ENCODE peak calls at places on chromosomes 11 and 22, in ten cellular contexts. Z is NCI-H345, J is hepatic stellate cell, E is ureter, Y is C1 segment of cervical spinal cord, W is H1, L is HCT116, Q is GM06990, P is BJ, C is AG08396. K is an unnamed sample.

GRCh38 chr11:128678017-128678416 is 15.9 kb upstream of the FLI1 start:
- DNase-seq in Z (no peak), J (no peak), E (no peak), Y (no peak), W (no peak), L (no peak), Q (no peak), P (no peak), C (no peak), K (no peak)

GRCh38 chr11:11621881-11622706 is at the start of gene GALNT18:
- DNase-seq in Z (peak; percentile 96), J (peak; percentile 96), E (peak; percentile 91), Y (peak; percentile 59), W (peak; percentile 85), L (peak; percentile 81), Q (peak; percentile 94), P (peak; percentile 44), C (peak; percentile 99), K (peak; percentile 97)

GRCh38 chr11:6229911-6230310 is 4.5 kb downstream of the FHIP1B start:
- DNase-seq in Z (no peak), J (no peak), E (no peak), Y (no peak), W (no peak), L (no peak), Q (no peak), P (no peak), C (no peak), K (no peak)

GRCh38 chr22:22394589-22394988 is 114.0 kb downstream of the ZNF280B start:
- DNase-seq in Z (no peak), J (no peak), E (no peak), Y (no peak), W (no peak), L (no peak), Q (no peak), P (no peak), C (no peak), K (no peak)

GRCh38 chr11:87445002-87445401 is 407.3 kb downstream of the TMEM135 start:
- DNase-seq in Z (no peak), J (peak; percentile 13), E (no peak), Y (no peak), W (no peak), L (no peak), Q (no peak), P (peak; percentile 56), C (peak; percentile 30), K (no peak)

GRCh38 chr11:115128226-115128625 is 376.0 kb downstream of the CADM1 start:
- DNase-seq in Z (no peak), J (no peak), E (no peak), Y (no peak), W (no peak), L (no peak), Q (no peak), P (no peak), C (no peak), K (no peak)

GRCh38 chr11:93917673-93918072 is 67.3 kb upstream of the VSTM5 start:
- DNase-seq in Z (no peak), J (no peak), E (no peak), Y (no peak), W (no peak), L (no peak), Q (no peak), P (no peak), C (no peak), K (no peak)

GRCh38 chr11:118054712-118055640 is 21.9 kb upstream of the TMPRSS4 start:
- DNase-seq in Z (no peak), J (no peak), E (peak; percentile 41), Y (no peak), W (no peak), L (no peak), Q (no peak), P (no peak), C (no peak), K (no peak)

GRCh38 chr22:47612136-47612910 is 849.9 kb downstream of the TBC1D22A start:
- DNase-seq in Z (no peak), J (no peak), E (no peak), Y (no peak), W (no peak), L (no peak), Q (no peak), P (no peak), C (no peak), K (no peak)

GRCh38 chr22:23380911-23381310 is 199.2 kb downstream of the IGLL1 start:
- DNase-seq in Z (no peak), J (no peak), E (no peak), Y (no peak), W (no peak), L (no peak), Q (no peak), P (no peak), C (no peak), K (no peak)

GRCh38 chr11:87820026-87820425 is 355.2 kb downstream of the RAB38 start:
- DNase-seq in Z (no peak), J (no peak), E (no peak), Y (no peak), W (no peak), L (no peak), Q (no peak), P (no peak), C (no peak), K (no peak)

GRCh38 chr22:19559324-19559811 is 35.2 kb upstream of the CLDN5 start:
- DNase-seq in Z (no peak), J (no peak), E (no peak), Y (no peak), W (no peak), L (no peak), Q (no peak), P (no peak), C (no peak), K (no peak)

GRCh38 chr22:39985383-39986045 is 9.2 kb upstream of the FAM83F start:
- DNase-seq in Z (no peak), J (no peak), E (peak; percentile 67), Y (no peak), W (no peak), L (no peak), Q (no peak), P (no peak), C (no peak), K (peak; percentile 68)

GRCh38 chr11:15607361-15608036 is 492.8 kb downstream of the INSC start:
- DNase-seq in Z (no peak), J (no peak), E (no peak), Y (no peak), W (no peak), L (no peak), Q (no peak), P (no peak), C (no peak), K (no peak)

GRCh38 chr11:21988477-21988876 is 204.4 kb upstream of the ANO5 start:
- DNase-seq in Z (peak; percentile 8), J (no peak), E (no peak), Y (no peak), W (no peak), L (no peak), Q (no peak), P (no peak), C (no peak), K (no peak)

GRCh38 chr11:12376259-12376971 is 956 bp upstream of the PARVA start:
- DNase-seq in Z (no peak), J (peak; percentile 36), E (no peak), Y (no peak), W (no peak), L (no peak), Q (no peak), P (peak; percentile 44), C (peak; percentile 40), K (no peak)

GRCh38 chr11:87295237-87295636 is 257.5 kb downstream of the TMEM135 start:
- DNase-seq in Z (no peak), J (no peak), E (no peak), Y (no peak), W (no peak), L (no peak), Q (peak; percentile 22), P (no peak), C (no peak), K (no peak)

GRCh38 chr22:28873183-28873964 is 10.0 kb upstream of the ZNRF3 start:
- DNase-seq in Z (no peak), J (peak; percentile 11), E (no peak), Y (no peak), W (no peak), L (no peak), Q (no peak), P (no peak), C (peak; percentile 16), K (no peak)

GRCh38 chr11:68872216-68873003 is 30.7 kb upstream of the CPT1A start:
- DNase-seq in Z (no peak), J (peak; percentile 69), E (no peak), Y (no peak), W (no peak), L (no peak), Q (no peak), P (peak; percentile 26), C (no peak), K (no peak)

GRCh38 chr22:23781533-23781932 is 5.2 kb upstream of the SMARCB1 start:
- DNase-seq in Z (no peak), J (peak; percentile 74), E (no peak), Y (no peak), W (no peak), L (no peak), Q (no peak), P (no peak), C (peak; percentile 69), K (peak; percentile 83)

GRCh38 chr22:30408388-30409101 is 11.7 kb downstream of the SEC14L2 start:
- DNase-seq in Z (no peak), J (peak; percentile 64), E (no peak), Y (no peak), W (no peak), L (no peak), Q (no peak), P (peak; percentile 62), C (peak; percentile 32), K (peak; percentile 93)

GRCh38 chr11:122287401-122287800 is 171.4 kb upstream of the BLID start:
- DNase-seq in Z (peak; percentile 70), J (no peak), E (no peak), Y (no peak), W (no peak), L (no peak), Q (no peak), P (no peak), C (no peak), K (no peak)

GRCh38 chr22:19358703-19359553 is 67.4 kb upstream of the CLTCL1 start:
- DNase-seq in Z (no peak), J (no peak), E (no peak), Y (no peak), W (no peak), L (no peak), Q (no peak), P (no peak), C (no peak), K (no peak)

GRCh38 chr11:26946209-26946828 is 47.6 kb upstream of the FIBIN start:
- DNase-seq in Z (no peak), J (no peak), E (no peak), Y (no peak), W (no peak), L (no peak), Q (no peak), P (no peak), C (no peak), K (peak; percentile 71)

GRCh38 chr11:46676436-46677158 is 23.8 kb downstream of the ARHGAP1 start:
- DNase-seq in Z (no peak), J (no peak), E (no peak), Y (no peak), W (no peak), L (no peak), Q (no peak), P (no peak), C (no peak), K (no peak)

GRCh38 chr11:23123766-23124165 is 263.5 kb upstream of the CCDC179 start:
- DNase-seq in Z (no peak), J (no peak), E (no peak), Y (no peak), W (no peak), L (no peak), Q (no peak), P (no peak), C (peak; percentile 22), K (peak; percentile 5)

GRCh38 chr11:128468106-128468505 is 119.3 kb downstream of the ETS1 start:
- DNase-seq in Z (no peak), J (no peak), E (no peak), Y (no peak), W (no peak), L (no peak), Q (no peak), P (peak; percentile 34), C (no peak), K (no peak)

GRCh38 chr22:39343259-39344045 is 6.3 kb upstream of the SYNGR1 start:
- DNase-seq in Z (peak; percentile 14), J (peak; percentile 76), E (peak; percentile 73), Y (no peak), W (peak; percentile 34), L (peak; percentile 36), Q (no peak), P (no peak), C (peak; percentile 80), K (peak; percentile 42)

K was measured in mammary epithelial cell.